ENCODE peak calls at places on chromosome 3, in eight cellular contexts. Q is AG09309, K is HCT116, D is stomach, B is heart left ventricle, P is tibial artery, L is left ventricle myocardium inferior, T is endothelial cell. X is an unnamed sample.

GRCh38 chr3:128383316-128384235 is 83.1 kb downstream of the DNAJB8 start:
- DNase-seq in Q (no peak), K (peak), D (peak), B (peak), P (peak), L (peak), T (no peak), X (peak)

GRCh38 chr3:177499779-177500423 is 302.6 kb upstream of the TBL1XR1 start:
- DNase-seq in Q (no peak), K (no peak), D (no peak), B (no peak), P (no peak), L (no peak), T (no peak), X (peak)

GRCh38 chr3:117526485-117527079 is 817.0 kb downstream of the TUSC7 start:
- DNase-seq in Q (no peak), K (peak), D (peak), B (no peak), P (peak), L (no peak), T (peak), X (peak)

GRCh38 chr3:48404440-48405342 is 25.2 kb downstream of the PLXNB1 start:
- DNase-seq in Q (no peak), K (no peak), D (peak), B (no peak), P (peak), L (no peak), T (peak), X (no peak)

GRCh38 chr3:154151969-154152368 is 30.8 kb downstream of the ARHGEF26 start:
- DNase-seq in Q (peak), K (no peak), D (no peak), B (no peak), P (no peak), L (no peak), T (no peak), X (no peak)

GRCh38 chr3:162130582-162130981 is 634.0 kb downstream of the OTOL1 start:
- DNase-seq in Q (no peak), K (no peak), D (no peak), B (no peak), P (no peak), L (no peak), T (no peak), X (no peak)

GRCh38 chr3:153219147-153219546 is 57.1 kb downstream of the RAP2B start:
- DNase-seq in Q (no peak), K (no peak), D (no peak), B (no peak), P (no peak), L (no peak), T (no peak), X (no peak)

GRCh38 chr3:21273256-21273999 is 477.6 kb downstream of the ZNF385D start:
- DNase-seq in Q (peak), K (no peak), D (no peak), B (no peak), P (no peak), L (no peak), T (no peak), X (no peak)

GRCh38 chr3:141368925-141369794 is 856 bp downstream of the ZBTB38 start:
- DNase-seq in Q (peak), K (no peak), D (no peak), B (no peak), P (no peak), L (no peak), T (no peak), X (peak)

GRCh38 chr3:46847744-46848143 is 15.5 kb downstream of the MYL3 start:
- DNase-seq in Q (no peak), K (no peak), D (peak), B (no peak), P (no peak), L (no peak), T (no peak), X (no peak)

GRCh38 chr3:178669046-178669445 is 132.8 kb downstream of the KCNMB2 start:
- DNase-seq in Q (no peak), K (no peak), D (no peak), B (no peak), P (no peak), L (no peak), T (no peak), X (no peak)

GRCh38 chr3:20071182-20071581 is 30.9 kb downstream of the KAT2B start:
- DNase-seq in Q (no peak), K (no peak), D (no peak), B (no peak), P (no peak), L (no peak), T (no peak), X (no peak)

GRCh38 chr3:38916706-38917105 is 100.7 kb upstream of the SCN10A start:
- DNase-seq in Q (peak), K (no peak), D (no peak), B (no peak), P (no peak), L (no peak), T (no peak), X (no peak)

GRCh38 chr3:9398715-9399708 is 1.6 kb downstream of the SETD5 start:
- DNase-seq in Q (no peak), K (no peak), D (no peak), B (no peak), P (no peak), L (no peak), T (no peak), X (no peak)

GRCh38 chr3:33791477-33792166 is 6.8 kb upstream of the PDCD6IP start:
- DNase-seq in Q (no peak), K (no peak), D (no peak), B (no peak), P (peak), L (no peak), T (no peak), X (no peak)

GRCh38 chr3:52831500-52832301 is 1.2 kb upstream of the ITIH4 start:
- DNase-seq in Q (peak), K (peak), D (peak), B (no peak), P (peak), L (no peak), T (no peak), X (peak)

GRCh38 chr3:58353722-58354553 is 21.2 kb downstream of the PXK start:
- DNase-seq in Q (no peak), K (no peak), D (no peak), B (no peak), P (no peak), L (no peak), T (no peak), X (no peak)

GRCh38 chr3:153404157-153404556 is 242.1 kb downstream of the RAP2B start:
- DNase-seq in Q (no peak), K (no peak), D (no peak), B (no peak), P (no peak), L (no peak), T (no peak), X (no peak)

GRCh38 chr3:27279153-27279552 is 90.0 kb downstream of the NEK10 start:
- DNase-seq in Q (no peak), K (no peak), D (peak), B (no peak), P (no peak), L (no peak), T (no peak), X (no peak)

GRCh38 chr3:158847885-158848284 is 46.0 kb downstream of the MFSD1 start:
- DNase-seq in Q (no peak), K (no peak), D (no peak), B (no peak), P (no peak), L (no peak), T (no peak), X (no peak)

GRCh38 chr3:15778332-15778858 is 19.4 kb downstream of the ANKRD28 start:
- DNase-seq in Q (no peak), K (no peak), D (no peak), B (no peak), P (no peak), L (no peak), T (no peak), X (no peak)

GRCh38 chr3:4751057-4752051 is 227.9 kb upstream of the BHLHE40 start:
- DNase-seq in Q (peak), K (no peak), D (no peak), B (no peak), P (no peak), L (no peak), T (no peak), X (peak)

GRCh38 chr3:173774275-173774674 is 376.7 kb downstream of the NLGN1 start:
- DNase-seq in Q (no peak), K (no peak), D (no peak), B (no peak), P (no peak), L (no peak), T (no peak), X (no peak)

GRCh38 chr3:119579366-119580147 is at the start of gene ADPRH:
- DNase-seq in Q (no peak), K (peak), D (peak), B (peak), P (peak), L (peak), T (peak), X (peak)

GRCh38 chr3:171650193-171650592 is 160.1 kb downstream of the PLD1 start:
- DNase-seq in Q (no peak), K (no peak), D (no peak), B (no peak), P (no peak), L (no peak), T (no peak), X (no peak)

GRCh38 chr3:185585862-185586643 is at the start of gene SENP2:
- DNase-seq in Q (peak), K (peak), D (peak), B (peak), P (peak), L (peak), T (peak), X (peak)

GRCh38 chr3:87437765-87438164 is 161.4 kb upstream of the POU1F1 start:
- DNase-seq in Q (no peak), K (no peak), D (no peak), B (no peak), P (no peak), L (no peak), T (no peak), X (no peak)

GRCh38 chr3:44036850-44037249 is 204.8 kb upstream of the TOPAZ1 start:
- DNase-seq in Q (no peak), K (no peak), D (no peak), B (no peak), P (no peak), L (no peak), T (no peak), X (no peak)

GRCh38 chr3:30945291-30945690 is 50.8 kb upstream of the GADL1 start:
- DNase-seq in Q (no peak), K (no peak), D (no peak), B (no peak), P (no peak), L (no peak), T (no peak), X (no peak)

DNA sequence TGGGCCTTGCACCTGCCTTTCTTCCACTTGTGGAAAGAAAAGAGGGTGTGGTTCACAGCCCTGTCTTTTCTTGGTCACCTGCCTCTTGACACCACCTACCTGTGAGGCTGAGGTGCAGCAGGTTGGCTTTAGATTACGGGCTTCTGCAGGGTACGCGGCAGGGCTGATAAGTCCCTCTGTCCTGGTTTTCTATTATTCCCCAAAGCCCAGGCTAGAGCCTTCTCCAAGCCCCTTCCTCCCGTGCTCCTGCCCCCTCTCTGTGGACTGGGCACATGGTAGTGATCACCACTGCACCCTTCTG is 44.8 kb upstream of the HACD2 start:
- DNase-seq in Q (no peak), K (no peak), D (no peak), B (no peak), P (no peak), L (no peak), T (no peak), X (no peak)
- TF ChIP-seq CTCF in Q (no peak), K (peak), D (no peak), B (no peak), P (no peak), L (no peak), T (no peak), X (no peak)

DNA sequence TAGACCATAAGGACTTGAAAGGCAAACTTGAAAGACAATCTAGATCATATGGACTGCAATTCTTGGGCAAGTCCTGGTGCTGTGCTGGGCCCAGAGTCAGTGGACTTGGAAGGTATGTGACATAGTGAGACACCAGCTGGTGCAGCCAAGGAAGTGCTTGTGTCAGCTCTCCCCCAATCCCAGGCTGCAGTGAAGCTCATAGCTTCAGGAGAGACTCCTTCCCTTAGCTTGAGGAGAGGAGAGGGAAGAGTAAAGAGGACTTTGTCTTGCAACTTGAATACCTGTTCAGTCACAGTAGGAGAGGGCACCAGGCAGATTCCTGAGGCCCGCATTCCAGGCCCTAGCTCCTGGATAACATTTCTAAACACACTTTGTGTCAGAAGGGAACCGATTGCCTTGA is 127.4 kb upstream of the ZPLD1 start:
- DNase-seq in Q (no peak), K (no peak), D (no peak), B (no peak), P (no peak), L (no peak), T (no peak), X (no peak)
- TF ChIP-seq CTCF in Q (no peak), K (no peak), D (no peak), B (no peak), P (no peak), L (no peak), T (no peak), X (no peak)

GRCh38 chr3:25782938-25783660 is at the start of gene NGLY1:
- DNase-seq in Q (peak), K (peak), D (peak), B (peak), P (peak), L (peak), T (peak), X (peak)
- TF ChIP-seq CTCF in Q (no peak), K (no peak), D (peak), B (peak), P (peak), L (peak), T (peak), X (no peak)

GRCh38 chr3:36923523-36923943 is 21.3 kb downstream of the TRANK1 start:
- DNase-seq in Q (no peak), K (no peak), D (no peak), B (no peak), P (no peak), L (no peak), T (no peak), X (no peak)
- TF ChIP-seq CTCF in Q (peak), K (peak), D (no peak), B (no peak), P (no peak), L (no peak), T (no peak), X (no peak)

DNA sequence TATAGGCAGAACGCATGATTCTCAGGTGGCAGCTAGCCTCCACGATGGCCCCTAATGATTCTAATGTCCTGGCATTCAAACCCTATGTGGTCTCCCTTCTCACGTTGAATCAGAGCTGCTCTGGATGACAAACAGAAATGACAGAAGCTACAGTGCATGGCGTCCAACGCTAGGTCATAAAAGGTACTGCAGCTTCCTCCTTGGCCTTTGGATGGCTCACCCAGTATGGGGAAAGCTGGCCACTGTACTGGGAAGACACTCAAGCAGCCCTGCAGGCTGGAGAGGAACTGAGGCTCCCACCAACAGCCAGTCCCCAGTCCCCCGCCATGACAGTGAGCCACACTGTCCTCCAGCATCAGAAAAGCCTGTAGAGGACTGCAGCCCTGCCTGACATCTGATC is 286.3 kb downstream of the FAM43A start:
- DNase-seq in Q (no peak), K (no peak), D (no peak), B (peak), P (no peak), L (no peak), T (no peak), X (no peak)
- TF ChIP-seq CTCF in Q (no peak), K (no peak), D (no peak), B (no peak), P (no peak), L (no peak), T (no peak), X (no peak)

GRCh38 chr3:114011059-114011797 is 45.1 kb downstream of the CCDC191 start:
- DNase-seq in Q (no peak), K (no peak), D (no peak), B (no peak), P (no peak), L (no peak), T (no peak), X (no peak)

DNA sequence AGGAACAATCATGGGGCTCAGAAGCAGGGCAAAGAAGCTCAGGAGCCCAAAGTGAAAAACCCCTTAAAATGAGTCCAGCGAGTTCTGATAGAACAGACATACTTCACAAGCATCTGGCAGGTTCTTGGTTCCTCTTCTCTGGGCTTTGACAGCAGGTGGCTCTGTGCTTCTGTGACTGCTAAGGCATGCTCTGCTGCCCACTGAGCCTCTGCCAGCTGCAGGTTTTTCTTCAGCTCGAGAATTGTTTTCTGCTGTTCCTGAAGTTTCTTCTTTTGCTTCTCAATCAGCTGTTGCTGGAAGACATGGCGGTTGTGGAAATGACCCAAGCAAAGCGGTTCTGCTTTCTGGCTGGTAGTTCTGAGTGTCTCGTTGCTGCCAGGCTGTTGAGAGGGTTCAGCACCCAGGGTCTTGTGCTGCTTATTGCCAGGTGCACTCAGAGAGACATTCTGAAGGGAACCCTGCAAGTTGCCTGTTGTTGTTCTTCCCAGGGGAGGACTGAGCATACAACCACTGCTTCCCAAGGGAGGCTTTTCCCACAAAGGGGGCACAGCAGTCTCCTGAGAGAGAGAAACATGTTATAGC is 50.8 kb downstream of the CCDC191 start:
- DNase-seq in Q (no peak), K (no peak), D (no peak), B (no peak), P (no peak), L (no peak), T (no peak), X (no peak)
- TF ChIP-seq CTCF in Q (no peak), K (no peak), D (no peak), B (no peak), P (no peak), L (no peak), T (no peak), X (no peak)

X was measured in Calu3.